ENCODE peak calls at places on chromosomes 2 and 18, in six cellular contexts. Z is bronchial epithelial cell, L is brain microvascular endothelial cell, T is left lung, H is Panc1, N is lower lobe of right lung. P is an unnamed sample.

GRCh38 chr2:194618432-194618831 is 1038.6 kb upstream of the SLC39A10 start:
- DNase-seq in N (no peak), L (no peak), H (no peak), T (no peak), Z (no peak), P (no peak)

GRCh38 chr2:21268197-21268870 is 144.6 kb downstream of the TDRD15 start:
- DNase-seq in Z (no peak), H (no peak), L (no peak), N (no peak), T (no peak), P (no peak)

GRCh38 chr18:2091937-2092336 is 479.4 kb downstream of the METTL4 start:
- DNase-seq in T (no peak), L (no peak), H (no peak), Z (no peak), N (no peak), P (no peak)

GRCh38 chr18:31637445-31637844 is 45.8 kb downstream of the TTR start:
- DNase-seq in T (no peak), Z (no peak), H (no peak), L (no peak), N (no peak), P (no peak)

GRCh38 chr2:1662606-1663180 is 81.6 kb downstream of the PXDN start:
- DNase-seq in L (no peak), T (no peak), N (no peak), H (no peak), Z (no peak), P (no peak)

GRCh38 chr2:228613133-228613532 is 431.6 kb upstream of the SPHKAP start:
- DNase-seq in N (no peak), L (peak; percentile 97), H (peak; percentile 5), Z (peak; percentile 59), T (no peak), P (no peak)

GRCh38 chr2:47534179-47534919 is 131.4 kb downstream of the MSH2 start:
- DNase-seq in H (no peak), T (no peak), N (no peak), Z (peak; percentile 63), L (peak; percentile 86), P (no peak)

GRCh38 chr18:50466634-50467033 is 91.8 kb downstream of the SKA1 start:
- DNase-seq in T (no peak), N (no peak), H (no peak), Z (peak; percentile 57), L (peak; percentile 2), P (no peak)

GRCh38 chr2:176177580-176178270 is 10.7 kb upstream of the HOXD1 start:
- DNase-seq in Z (no peak), N (no peak), L (no peak), T (no peak), H (no peak), P (no peak)

GRCh38 chr2:158797963-158798700 is 3.0 kb downstream of the DAPL1 start:
- DNase-seq in T (no peak), N (no peak), L (no peak), H (no peak), Z (peak; percentile 88), P (no peak)

GRCh38 chr2:226603606-226604005 is 196.0 kb downstream of the IRS1 start:
- DNase-seq in T (no peak), H (no peak), N (no peak), Z (no peak), L (no peak), P (no peak)

GRCh38 chr2:41830600-41830999 is 217.2 kb upstream of the PKDCC start:
- DNase-seq in T (no peak), L (no peak), Z (no peak), N (no peak), H (no peak), P (no peak)

GRCh38 chr18:31098878-31099277 is 3.3 kb downstream of the DSC2 start:
- DNase-seq in H (no peak), L (no peak), T (no peak), Z (no peak), N (no peak), P (no peak)

GRCh38 chr2:231037202-231037730 is at the start of gene C2orf72:
- DNase-seq in Z (no peak), T (no peak), H (no peak), L (no peak), N (no peak), P (no peak)

GRCh38 chr2:101696272-101697123 is 1.0 kb upstream of the MAP4K4 start:
- DNase-seq in H (no peak), L (no peak), Z (peak; percentile 37), T (no peak), N (peak; percentile 63), P (no peak)

GRCh38 chr2:23122681-23123080 is 262.3 kb upstream of the KLHL29 start:
- DNase-seq in H (no peak), Z (no peak), L (no peak), T (no peak), N (no peak), P (no peak)

GRCh38 chr2:60555066-60555793 is 1.8 kb upstream of the BCL11A start:
- DNase-seq in Z (peak; percentile 60), T (peak; percentile 89), N (peak; percentile 69), H (no peak), L (no peak), P (peak; percentile 50)

GRCh38 chr2:222613715-222614331 is 42.1 kb downstream of the FARSB start:
- DNase-seq in Z (peak; percentile 56), H (peak; percentile 30), N (no peak), L (peak; percentile 40), T (no peak), P (no peak)

GRCh38 chr2:175309799-175310198 is 128.3 kb upstream of the ATP5MC3 start:
- DNase-seq in L (peak; percentile 1), Z (peak; percentile 9), H (no peak), T (no peak), N (no peak), P (no peak)

GRCh38 chr2:17539993-17540812 is at the start of gene VSNL1:
- DNase-seq in T (peak; percentile 86), L (peak; percentile 80), H (no peak), N (peak; percentile 71), Z (peak; percentile 86), P (peak; percentile 95)

GRCh38 chr2:171711351-171711750 is 24.1 kb downstream of the DYNC1I2 start:
- DNase-seq in H (no peak), L (no peak), T (no peak), N (no peak), Z (no peak), P (no peak)

GRCh38 chr2:145591109-145591809 is 1071.3 kb upstream of the ZEB2 start:
- DNase-seq in L (no peak), T (no peak), N (no peak), H (no peak), Z (peak; percentile 63), P (no peak)

GRCh38 chr2:239561448-239562001 is 160.7 kb upstream of the HDAC4 start:
- DNase-seq in L (peak; percentile 14), H (no peak), N (no peak), T (no peak), Z (no peak), P (peak; percentile 48)

GRCh38 chr2:10436711-10437110 is 11.4 kb downstream of the ODC1 start:
- DNase-seq in Z (no peak), L (no peak), T (no peak), N (no peak), H (no peak), P (no peak)

DNA sequence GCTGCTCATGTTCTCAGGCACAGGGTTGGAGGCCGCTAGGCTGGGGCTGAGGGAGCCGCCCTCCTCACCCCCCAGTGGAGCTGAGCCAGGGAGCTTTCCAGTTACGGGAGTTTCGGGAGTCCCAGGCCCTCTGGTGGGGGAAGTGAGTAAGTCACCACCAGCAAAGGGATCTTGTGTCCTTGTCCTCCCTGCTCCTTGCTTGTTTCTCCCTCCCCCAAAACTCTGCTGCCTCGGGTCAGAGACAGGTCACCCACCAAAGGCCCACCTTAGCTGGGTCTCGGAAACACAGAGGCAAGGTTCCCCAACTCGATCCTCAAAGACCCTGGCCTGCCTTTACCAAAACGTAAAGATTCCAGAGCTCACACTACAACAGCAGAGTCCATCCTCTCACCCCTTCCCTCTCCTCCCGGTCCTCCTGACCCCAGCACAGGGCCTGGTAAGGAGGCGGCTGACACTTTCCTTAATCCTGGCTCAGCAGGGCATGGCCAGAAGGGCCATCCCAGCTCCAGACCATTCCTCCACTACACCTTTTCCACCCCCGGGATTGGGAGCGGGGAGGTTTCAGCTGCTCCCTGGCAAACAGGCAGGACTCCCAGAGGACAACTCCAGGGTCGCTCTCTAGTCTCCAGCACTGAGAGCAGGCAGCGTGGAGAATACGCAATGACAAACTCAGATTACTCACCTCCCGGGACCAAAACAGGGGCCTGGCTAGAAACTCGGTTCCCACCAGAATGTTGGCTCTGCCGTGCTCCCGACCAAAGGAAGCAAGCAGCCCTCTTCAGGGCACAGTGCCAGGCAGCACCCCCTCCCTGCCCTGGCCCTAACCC is 60.7 kb upstream of the POMC start:
- DNase-seq in L (peak; percentile 61), N (peak; percentile 69), H (peak; percentile 48), T (peak; percentile 78), Z (peak; percentile 67), P (peak; percentile 63)
- TF ChIP-seq CTCF in L (peak; percentile 86), N (peak; percentile 62), H (peak; percentile 89), T (peak; percentile 55), Z (peak; percentile 87), P (peak; percentile 49)

GRCh38 chr2:72821118-72821517 is 4.7 kb downstream of the EXOC6B start:
- DNase-seq in H (no peak), N (no peak), L (no peak), T (no peak), Z (no peak), P (no peak)

GRCh38 chr2:72813841-72814240 is 12.0 kb downstream of the EXOC6B start:
- DNase-seq in H (no peak), L (peak; percentile 43), Z (peak; percentile 65), T (no peak), N (no peak), P (no peak)

GRCh38 chr2:72819501-72819900 is 6.3 kb downstream of the EXOC6B start:
- DNase-seq in L (no peak), N (no peak), H (no peak), Z (no peak), T (no peak), P (no peak)

GRCh38 chr2:72810165-72810564 is 15.7 kb downstream of the EXOC6B start:
- DNase-seq in Z (no peak), T (no peak), L (no peak), N (no peak), H (no peak), P (no peak)

DNA sequence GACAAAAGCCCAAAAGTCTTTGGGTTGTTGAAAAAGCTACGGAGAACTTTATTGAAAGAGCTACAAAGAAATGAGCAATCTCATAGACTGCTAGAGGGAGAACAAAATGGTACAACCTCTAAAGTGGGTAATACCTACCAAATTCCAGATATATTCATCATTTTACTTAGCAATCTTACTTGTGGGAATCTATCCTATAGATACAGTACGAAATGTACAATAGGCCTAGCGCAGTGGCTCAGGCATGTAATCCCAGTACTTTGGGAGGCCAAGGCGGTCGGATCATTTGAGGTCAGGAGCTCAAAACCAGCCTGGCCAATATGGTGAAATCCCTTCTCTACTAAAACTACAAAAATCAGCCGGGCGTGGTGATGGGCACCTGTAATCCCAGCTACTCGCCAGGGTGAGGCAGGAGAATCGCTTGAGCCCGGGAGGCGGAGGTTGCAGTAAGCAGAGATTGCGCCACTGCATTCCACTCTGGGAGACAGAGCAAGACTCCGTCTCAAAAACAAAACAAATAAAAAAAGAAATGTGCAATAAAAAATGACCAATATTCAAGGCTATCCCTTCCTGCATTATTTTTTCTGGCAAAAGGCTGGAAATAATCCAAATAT is 10.1 kb downstream of the EXOC6B start:
- DNase-seq in L (peak; percentile 66), T (no peak), N (no peak), Z (peak; percentile 17), H (no peak), P (no peak)
- TF ChIP-seq CTCF in L (no peak), T (no peak), N (no peak), Z (no peak), H (no peak), P (no peak)

GRCh38 chr2:12064153-12064552 is 317.7 kb downstream of the LPIN1 start:
- DNase-seq in H (no peak), N (no peak), Z (no peak), T (no peak), L (no peak), P (no peak)
- TF ChIP-seq CTCF in H (no peak), N (no peak), Z (no peak), T (no peak), L (no peak), P (no peak)

GRCh38 chr2:37243435-37243834 is 12.0 kb downstream of the NDUFAF7 start:
- DNase-seq in H (no peak), N (no peak), T (no peak), L (no peak), Z (no peak), P (no peak)
- TF ChIP-seq CTCF in H (no peak), N (no peak), T (no peak), L (no peak), Z (no peak), P (no peak)

P was measured in right lobe of liver.